ENCODE peak calls at places on chromosomes 13 and 19, in six cellular contexts. B is HFFc6, F is PC-9, A is NCI-H1092, L is NCI-H1436, U is GOT3. D is an unnamed sample.
A peak's percentile ranks its signal among the peaks of the same experiment; 100 is the strongest.

GRCh38 chr19:3987619-3988371 is 2.5 kb upstream of the EEF2 start:
- DNase-seq in F (peak; percentile 64), U (peak; percentile 30), B (peak; percentile 65), A (peak; percentile 83), L (peak; percentile 87), D (peak; percentile 76)

GRCh38 chr19:14361824-14362223 is 19.4 kb upstream of the ADGRE5 start:
- DNase-seq in B (no peak), A (no peak), U (no peak), L (peak; percentile 23), F (no peak), D (no peak)

GRCh38 chr13:27405521-27406134 is 18.8 kb upstream of the GTF3A start:
- DNase-seq in B (no peak), U (no peak), F (no peak), L (peak; percentile 15), A (no peak), D (no peak)

GRCh38 chr19:30799854-30800755 is 427.9 kb downstream of the ZNF536 start:
- DNase-seq in L (no peak), A (no peak), B (no peak), U (no peak), F (no peak), D (no peak)

GRCh38 chr13:76795701-76796695 is 90.2 kb downstream of the KCTD12 start:
- DNase-seq in F (no peak), A (no peak), L (no peak), B (no peak), U (no peak), D (no peak)

GRCh38 chr19:38796154-38796553 is 7.2 kb downstream of the LGALS7B start:
- DNase-seq in L (no peak), B (no peak), F (no peak), A (no peak), U (no peak), D (no peak)

GRCh38 chr13:23715762-23716235 is 145.6 kb downstream of the TNFRSF19 start:
- DNase-seq in F (no peak), L (no peak), A (no peak), B (no peak), U (no peak), D (no peak)

GRCh38 chr13:25882732-25883357 is 169.0 kb downstream of the SHISA2 start:
- DNase-seq in L (no peak), B (no peak), A (no peak), U (no peak), F (no peak), D (no peak)

GRCh38 chr13:99796175-99796819 is 175.3 kb downstream of the ZIC5 start:
- DNase-seq in U (no peak), L (no peak), B (peak; percentile 12), A (no peak), F (no peak), D (no peak)

GRCh38 chr19:46925548-46925950 is 64.8 kb downstream of the ARHGAP35 start:
- DNase-seq in A (no peak), L (no peak), F (peak; percentile 91), U (no peak), B (no peak), D (no peak)

GRCh38 chr19:55598034-55598433 is 1.3 kb downstream of the FIZ1 start:
- DNase-seq in B (no peak), L (no peak), F (peak; percentile 21), A (no peak), U (no peak), D (no peak)

GRCh38 chr19:49362926-49363264 is 679 bp upstream of the TEAD2 start:
- DNase-seq in F (no peak), A (no peak), B (no peak), L (no peak), U (no peak), D (peak; percentile 68)

GRCh38 chr13:33740134-33740538 is 77.8 kb upstream of the RFC3 start:
- DNase-seq in F (no peak), B (peak; percentile 53), L (no peak), U (no peak), A (no peak), D (no peak)

GRCh38 chr13:108755084-108755483 is 125.7 kb downstream of the MYO16 start:
- DNase-seq in A (no peak), B (no peak), U (no peak), L (no peak), F (no peak), D (no peak)

GRCh38 chr19:35055715-35056179 is 14.2 kb downstream of the HPN start:
- DNase-seq in F (no peak), A (no peak), B (no peak), U (no peak), L (no peak), D (no peak)

GRCh38 chr19:46030861-46031550 is 8.2 kb upstream of the PGLYRP1 start:
- DNase-seq in B (no peak), L (no peak), A (no peak), F (no peak), U (no peak), D (no peak)

GRCh38 chr19:28705008-28705407 is 507.9 kb downstream of the UQCRFS1 start:
- DNase-seq in U (peak; percentile 24), B (peak; percentile 83), F (peak; percentile 39), A (no peak), L (no peak), D (peak; percentile 45)

GRCh38 chr19:35436477-35437141 is 11.4 kb upstream of the FFAR2 start:
- DNase-seq in B (no peak), F (peak; percentile 74), A (no peak), L (no peak), U (no peak), D (no peak)

GRCh38 chr19:47973529-47973928 is 18.4 kb downstream of the BSPH1 start:
- DNase-seq in F (no peak), L (no peak), U (no peak), A (no peak), B (no peak), D (no peak)

GRCh38 chr13:31908696-31909386 is 122.7 kb upstream of the FRY start:
- DNase-seq in B (no peak), A (no peak), L (no peak), U (no peak), F (no peak), D (no peak)

GRCh38 chr19:51375504-51376221 is 3.2 kb upstream of the NKG7 start:
- DNase-seq in A (no peak), L (no peak), F (no peak), U (no peak), B (no peak), D (no peak)

GRCh38 chr19:14116918-14117578 is 514 bp downstream of the PRKACA start:
- DNase-seq in U (no peak), A (no peak), L (no peak), B (no peak), F (peak; percentile 17), D (no peak)

GRCh38 chr19:41095703-41096102 is 7.5 kb downstream of the CYP2A13 start:
- DNase-seq in F (no peak), L (no peak), U (no peak), A (no peak), B (no peak), D (no peak)

GRCh38 chr19:10568444-10568825 is 344 bp downstream of the CDKN2D start:
- DNase-seq in L (no peak), B (no peak), F (no peak), A (peak; percentile 51), U (no peak), D (no peak)

D was measured in T1000.